ENCODE peak calls at places on chromosome 20, in seven cellular contexts. One of them, this sample, is unnamed.

GRCh38 chr20:41058007-41058673 is 29.5 kb downstream of the TOP1 start:
- DNase-seq in GM23248: peak; percentile 93
- DNase-seq in SK-N-SH: peak; percentile 40
- DNase-seq in OCI-LY7: no peak
- DNase-seq in GM23338: no peak
- DNase-seq in PC-3: peak; percentile 92
- DNase-seq in HCT116: peak; percentile 8
- DNase-seq in this sample: no peak

GRCh38 chr20:41309817-41310216 is 7.7 kb downstream of the ZHX3 start:
- DNase-seq in GM23248: peak; percentile 74
- DNase-seq in SK-N-SH: no peak
- DNase-seq in OCI-LY7: no peak
- DNase-seq in GM23338: no peak
- DNase-seq in PC-3: peak; percentile 50
- DNase-seq in HCT116: no peak
- DNase-seq in this sample: no peak

GRCh38 chr20:49361872-49362663 is 84.2 kb upstream of the ZNFX1 start:
- DNase-seq in GM23248: no peak
- DNase-seq in SK-N-SH: no peak
- DNase-seq in OCI-LY7: no peak
- DNase-seq in GM23338: no peak
- DNase-seq in PC-3: no peak
- DNase-seq in HCT116: no peak
- DNase-seq in this sample: no peak

GRCh38 chr20:59938696-59939051 is 1.4 kb downstream of the PPP1R3D start:
- DNase-seq in GM23248: peak; percentile 82
- DNase-seq in SK-N-SH: no peak
- DNase-seq in OCI-LY7: no peak
- DNase-seq in GM23338: no peak
- DNase-seq in PC-3: peak; percentile 73
- DNase-seq in HCT116: no peak
- DNase-seq in this sample: no peak

GRCh38 chr20:50172347-50173013 is 18.1 kb upstream of the CEBPB start:
- DNase-seq in GM23248: peak; percentile 83
- DNase-seq in SK-N-SH: no peak
- DNase-seq in OCI-LY7: no peak
- DNase-seq in GM23338: peak; percentile 97
- DNase-seq in PC-3: no peak
- DNase-seq in HCT116: no peak
- DNase-seq in this sample: no peak

GRCh38 chr20:19071902-19072498 is 140.4 kb upstream of the SLC24A3 start:
- DNase-seq in GM23248: no peak
- DNase-seq in SK-N-SH: no peak
- DNase-seq in OCI-LY7: no peak
- DNase-seq in GM23338: no peak
- DNase-seq in PC-3: no peak
- DNase-seq in HCT116: no peak
- DNase-seq in this sample: no peak

GRCh38 chr20:38049800-38050199 is 16.3 kb downstream of the RPRD1B start:
- DNase-seq in GM23248: peak; percentile 74
- DNase-seq in SK-N-SH: no peak
- DNase-seq in OCI-LY7: no peak
- DNase-seq in GM23338: no peak
- DNase-seq in PC-3: peak; percentile 86
- DNase-seq in HCT116: no peak
- DNase-seq in this sample: no peak

GRCh38 chr20:21511850-21512633 is 1.8 kb downstream of the NKX2-2 start:
- DNase-seq in GM23248: no peak
- DNase-seq in SK-N-SH: peak; percentile 49
- DNase-seq in OCI-LY7: no peak
- DNase-seq in GM23338: peak; percentile 71
- DNase-seq in PC-3: no peak
- DNase-seq in HCT116: no peak
- DNase-seq in this sample: no peak

GRCh38 chr20:1819311-1820136 is 75.7 kb upstream of the SIRPA start:
- DNase-seq in GM23248: no peak
- DNase-seq in SK-N-SH: no peak
- DNase-seq in OCI-LY7: no peak
- DNase-seq in GM23338: peak; percentile 42
- DNase-seq in PC-3: no peak
- DNase-seq in HCT116: no peak
- DNase-seq in this sample: no peak

GRCh38 chr20:57330998-57331397 is 1.4 kb downstream of the SPO11 start:
- DNase-seq in GM23248: peak; percentile 75
- DNase-seq in SK-N-SH: no peak
- DNase-seq in OCI-LY7: no peak
- DNase-seq in GM23338: no peak
- DNase-seq in PC-3: no peak
- DNase-seq in HCT116: no peak
- DNase-seq in this sample: no peak
- TF ChIP-seq EZH2phosphoT487 in GM23248: no peak
- TF ChIP-seq EZH2phosphoT487 in SK-N-SH: no peak
- TF ChIP-seq EZH2phosphoT487 in OCI-LY7: no peak
- TF ChIP-seq EZH2phosphoT487 in GM23338: no peak
- TF ChIP-seq EZH2phosphoT487 in PC-3: no peak
- TF ChIP-seq EZH2phosphoT487 in HCT116: no peak
- TF ChIP-seq EZH2phosphoT487 in this sample: no peak

GRCh38 chr20:61280217-61280980 is 28.3 kb downstream of the CDH4 start:
- DNase-seq in GM23248: no peak
- DNase-seq in SK-N-SH: no peak
- DNase-seq in OCI-LY7: no peak
- DNase-seq in GM23338: peak; percentile 22
- DNase-seq in PC-3: no peak
- DNase-seq in HCT116: no peak
- DNase-seq in this sample: no peak
- TF ChIP-seq EZH2phosphoT487 in GM23248: no peak
- TF ChIP-seq EZH2phosphoT487 in SK-N-SH: no peak
- TF ChIP-seq EZH2phosphoT487 in OCI-LY7: no peak
- TF ChIP-seq EZH2phosphoT487 in GM23338: no peak
- TF ChIP-seq EZH2phosphoT487 in PC-3: no peak
- TF ChIP-seq EZH2phosphoT487 in HCT116: no peak
- TF ChIP-seq EZH2phosphoT487 in this sample: no peak

GRCh38 chr20:45500022-45500421 is 15.4 kb downstream of the SPINT3 start:
- DNase-seq in GM23248: no peak
- DNase-seq in SK-N-SH: no peak
- DNase-seq in OCI-LY7: no peak
- DNase-seq in GM23338: no peak
- DNase-seq in PC-3: peak; percentile 28
- DNase-seq in HCT116: no peak
- DNase-seq in this sample: no peak
- TF ChIP-seq EZH2phosphoT487 in GM23248: no peak
- TF ChIP-seq EZH2phosphoT487 in SK-N-SH: no peak
- TF ChIP-seq EZH2phosphoT487 in OCI-LY7: no peak
- TF ChIP-seq EZH2phosphoT487 in GM23338: no peak
- TF ChIP-seq EZH2phosphoT487 in PC-3: no peak
- TF ChIP-seq EZH2phosphoT487 in HCT116: no peak
- TF ChIP-seq EZH2phosphoT487 in this sample: no peak

DNA sequence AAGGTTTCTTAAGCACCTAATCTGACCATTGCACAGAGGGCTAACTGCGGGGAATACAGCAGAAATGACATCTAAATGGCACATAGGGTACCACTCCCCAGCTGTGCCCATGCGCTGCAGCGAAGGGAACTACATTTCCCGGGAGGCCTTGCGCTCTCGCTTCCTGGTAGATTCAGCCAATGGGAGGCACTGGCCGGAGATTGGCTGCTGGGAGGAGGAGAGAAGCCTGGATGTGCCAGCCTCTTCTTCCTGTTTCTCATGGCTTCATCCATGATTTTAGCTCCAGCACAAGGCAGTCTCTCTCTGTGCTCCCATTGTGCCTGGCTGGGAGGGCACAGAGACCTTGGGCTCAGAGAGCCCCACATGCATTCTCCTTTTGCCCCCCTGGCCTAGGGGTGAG is 101.7 kb upstream of the FOXA2 start:
- DNase-seq in GM23248: peak; percentile 82
- DNase-seq in SK-N-SH: peak; percentile 60
- DNase-seq in OCI-LY7: no peak
- DNase-seq in GM23338: peak; percentile 85
- DNase-seq in PC-3: peak; percentile 82
- DNase-seq in HCT116: peak; percentile 46
- DNase-seq in this sample: peak; percentile 42
- TF ChIP-seq EZH2phosphoT487 in GM23248: no peak
- TF ChIP-seq EZH2phosphoT487 in SK-N-SH: no peak
- TF ChIP-seq EZH2phosphoT487 in OCI-LY7: no peak
- TF ChIP-seq EZH2phosphoT487 in GM23338: no peak
- TF ChIP-seq EZH2phosphoT487 in PC-3: no peak
- TF ChIP-seq EZH2phosphoT487 in HCT116: no peak
- TF ChIP-seq EZH2phosphoT487 in this sample: no peak

GRCh38 chr20:46402236-46402886 is 4.1 kb downstream of the ELMO2 start:
- DNase-seq in GM23248: peak; percentile 51
- DNase-seq in SK-N-SH: no peak
- DNase-seq in OCI-LY7: no peak
- DNase-seq in GM23338: no peak
- DNase-seq in PC-3: no peak
- DNase-seq in HCT116: no peak
- DNase-seq in this sample: no peak
- TF ChIP-seq EZH2phosphoT487 in GM23248: no peak
- TF ChIP-seq EZH2phosphoT487 in SK-N-SH: no peak
- TF ChIP-seq EZH2phosphoT487 in OCI-LY7: no peak
- TF ChIP-seq EZH2phosphoT487 in GM23338: no peak
- TF ChIP-seq EZH2phosphoT487 in PC-3: no peak
- TF ChIP-seq EZH2phosphoT487 in HCT116: no peak
- TF ChIP-seq EZH2phosphoT487 in this sample: no peak

This sample was measured in MM.1S.